ENCODE peak calls at places on chromosomes 11 and 22, in ten cellular contexts. Y is fibroblast of mammary gland, M is heart left ventricle, J is AG09309, H is body of pancreas, S is brain microvascular endothelial cell, E is WTC11, A is cardiac fibroblast, F is HepG2, W is lower lobe of right lung. I is an unnamed sample.

GRCh38 chr11:124946735-124947141 is 7.3 kb upstream of the CCDC15 start:
- DNase-seq in Y (peak; percentile 64), M (no peak), J (no peak), H (no peak), S (no peak), E (no peak), A (peak; percentile 10), F (no peak), W (no peak), I (no peak)

GRCh38 chr22:17387356-17387755 is 18.1 kb downstream of the CECR2 start:
- DNase-seq in Y (no peak), M (no peak), J (no peak), H (no peak), S (no peak), E (no peak), A (no peak), F (no peak), W (no peak), I (no peak)

GRCh38 chr11:96075532-96075959 is 151.6 kb upstream of the MTMR2 start:
- DNase-seq in Y (no peak), M (no peak), J (no peak), H (no peak), S (no peak), E (no peak), A (peak; percentile 63), F (no peak), W (no peak), I (no peak)

GRCh38 chr22:36383110-36383581 is 4.6 kb downstream of the MYH9 start:
- DNase-seq in Y (peak; percentile 94), M (no peak), J (no peak), H (no peak), S (peak; percentile 73), E (no peak), A (peak; percentile 92), F (no peak), W (no peak), I (no peak)

GRCh38 chr11:86869966-86870570 is 69.7 kb downstream of the PRSS23 start:
- DNase-seq in Y (peak; percentile 70), M (no peak), J (peak; percentile 28), H (peak; percentile 59), S (peak; percentile 64), E (peak; percentile 67), A (peak; percentile 81), F (peak; percentile 29), W (no peak), I (peak; percentile 67)

GRCh38 chr11:104934594-104934993 is 33.8 kb downstream of the CASP4 start:
- DNase-seq in Y (no peak), M (no peak), J (no peak), H (no peak), S (no peak), E (no peak), A (no peak), F (no peak), W (no peak), I (no peak)

GRCh38 chr11:86116386-86116726 is 47.5 kb upstream of the PICALM start:
- DNase-seq in Y (peak; percentile 95), M (no peak), J (peak; percentile 67), H (no peak), S (peak; percentile 60), E (no peak), A (peak; percentile 89), F (no peak), W (no peak), I (no peak)

GRCh38 chr22:47618611-47619010 is 856.2 kb downstream of the TBC1D22A start:
- DNase-seq in Y (no peak), M (no peak), J (no peak), H (no peak), S (no peak), E (no peak), A (no peak), F (no peak), W (no peak), I (no peak)

GRCh38 chr22:37342065-37342464 is 59.8 kb downstream of the CYTH4 start:
- DNase-seq in Y (no peak), M (no peak), J (no peak), H (no peak), S (no peak), E (no peak), A (no peak), F (no peak), W (no peak), I (no peak)

GRCh38 chr11:61833478-61833877 is 5.4 kb downstream of the FADS2 start:
- DNase-seq in Y (no peak), M (no peak), J (no peak), H (no peak), S (no peak), E (no peak), A (no peak), F (no peak), W (no peak), I (no peak)

GRCh38 chr11:7555067-7555699 is 41.4 kb downstream of the PPFIBP2 start:
- DNase-seq in Y (peak; percentile 42), M (peak; percentile 76), J (no peak), H (peak; percentile 72), S (no peak), E (no peak), A (no peak), F (no peak), W (peak; percentile 61), I (no peak)

GRCh38 chr11:108370315-108370714 is 97.0 kb downstream of the C11orf65 start:
- DNase-seq in Y (no peak), M (no peak), J (no peak), H (no peak), S (no peak), E (no peak), A (no peak), F (no peak), W (no peak), I (no peak)

GRCh38 chr11:35163707-35164496 is 24.9 kb downstream of the CD44 start:
- DNase-seq in Y (no peak), M (no peak), J (no peak), H (no peak), S (peak; percentile 22), E (no peak), A (no peak), F (no peak), W (no peak), I (no peak)

GRCh38 chr11:32333335-32333991 is 101.9 kb downstream of the WT1 start:
- DNase-seq in Y (peak; percentile 48), M (peak; percentile 74), J (no peak), H (peak; percentile 77), S (peak; percentile 44), E (peak; percentile 79), A (peak; percentile 61), F (no peak), W (peak; percentile 68), I (peak; percentile 70)
- TF ChIP-seq CTCF in Y (peak; percentile 32), M (no peak), J (peak; percentile 46), H (peak; percentile 37), S (peak; percentile 67), E (no peak), A (peak; percentile 45), F (no peak), W (peak; percentile 27), I (no peak)

GRCh38 chr11:100874203-100874602 is 187.1 kb downstream of the ARHGAP42 start:
- DNase-seq in Y (no peak), M (no peak), J (no peak), H (no peak), S (no peak), E (no peak), A (no peak), F (no peak), W (no peak), I (no peak)

GRCh38 chr11:100872951-100873350 is 185.9 kb downstream of the ARHGAP42 start:
- DNase-seq in Y (no peak), M (no peak), J (no peak), H (no peak), S (no peak), E (no peak), A (peak; percentile 36), F (no peak), W (no peak), I (no peak)

GRCh38 chr11:100878474-100878873 is 191.4 kb downstream of the ARHGAP42 start:
- DNase-seq in Y (peak; percentile 95), M (no peak), J (peak; percentile 67), H (no peak), S (peak; percentile 58), E (no peak), A (peak; percentile 92), F (no peak), W (no peak), I (no peak)

GRCh38 chr11:100876826-100877545 is 189.9 kb downstream of the ARHGAP42 start:
- DNase-seq in Y (peak; percentile 99), M (no peak), J (peak; percentile 88), H (no peak), S (peak; percentile 94), E (no peak), A (peak; percentile 99), F (no peak), W (no peak), I (no peak)

GRCh38 chr11:100875521-100875869 is 188.4 kb downstream of the ARHGAP42 start:
- DNase-seq in Y (no peak), M (no peak), J (no peak), H (no peak), S (no peak), E (no peak), A (no peak), F (no peak), W (no peak), I (no peak)
- TF ChIP-seq CTCF in Y (no peak), M (no peak), J (no peak), H (no peak), S (no peak), E (no peak), A (no peak), F (no peak), W (no peak), I (no peak)

DNA sequence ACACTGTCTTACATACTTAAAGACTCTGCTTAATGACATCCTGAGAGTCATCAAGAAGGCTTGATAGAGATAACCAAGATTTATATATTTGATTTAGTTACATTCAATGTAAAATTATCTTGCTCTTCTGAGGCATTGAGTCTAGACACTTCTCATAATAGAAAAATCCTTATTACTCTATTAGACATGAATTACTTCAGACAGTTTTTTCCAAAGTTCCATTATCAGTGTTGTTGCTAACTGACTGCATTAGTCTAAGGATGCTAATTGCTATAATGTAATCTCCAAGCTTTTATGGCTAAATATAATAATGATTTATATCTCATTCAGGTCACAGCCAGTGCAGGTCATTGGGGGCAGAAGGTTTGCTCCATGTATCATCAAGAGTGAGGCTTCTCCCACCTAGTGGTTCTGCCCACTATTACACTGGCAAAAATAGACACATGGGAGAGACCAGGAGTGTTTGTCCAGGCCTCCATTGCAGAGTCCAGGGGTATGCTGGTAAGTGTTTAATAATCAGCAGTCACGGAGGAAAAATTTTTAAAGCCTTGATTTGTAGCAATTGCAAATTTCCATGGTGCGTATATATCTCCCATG is 377.2 kb upstream of the DDI1 start:
- DNase-seq in Y (peak; percentile 38), M (no peak), J (no peak), H (no peak), S (no peak), E (peak; percentile 12), A (peak; percentile 49), F (no peak), W (no peak), I (no peak)
- TF ChIP-seq CTCF in Y (peak; percentile 39), M (no peak), J (peak; percentile 51), H (no peak), S (peak; percentile 69), E (peak; percentile 42), A (peak; percentile 48), F (peak; percentile 5), W (no peak), I (peak; percentile 65)

DNA sequence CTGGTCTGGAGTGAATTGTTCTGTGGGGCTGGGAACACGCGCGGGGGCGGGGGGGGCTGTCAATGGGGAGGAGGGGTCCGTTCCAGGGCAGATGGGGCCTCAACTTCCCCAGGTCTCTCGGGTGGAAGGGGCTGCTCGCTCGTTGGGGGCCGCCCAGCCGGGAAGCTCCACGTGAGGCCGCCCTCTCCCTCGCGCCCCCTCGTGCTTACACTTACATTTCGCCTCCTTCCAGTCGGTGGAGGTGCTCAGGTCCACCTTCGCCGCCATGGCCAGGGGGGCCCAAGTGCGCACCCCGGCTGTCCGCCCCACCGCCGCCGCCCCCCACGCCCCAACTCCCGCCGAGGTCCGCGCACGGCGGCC is 451 bp downstream of the MACROD1 start:
- DNase-seq in Y (no peak), M (no peak), J (no peak), H (peak; percentile 43), S (no peak), E (no peak), A (no peak), F (no peak), W (no peak), I (peak; percentile 58)
- TF ChIP-seq CTCF in Y (no peak), M (no peak), J (peak; percentile 8), H (no peak), S (no peak), E (no peak), A (no peak), F (peak; percentile 49), W (no peak), I (no peak)